ENCODE peak calls at places on chromosomes 12 and 14, in eight cellular contexts. F is GM13976, T is dorsolateral prefrontal cortex, P is lower leg skin, S is AG09319, R is cardiac muscle cell, Y is WERI-Rb-1, Q is mesothelial cell of epicardium. G is an unnamed sample.
A peak's percentile ranks its signal among the peaks of the same experiment; 100 is the strongest.

GRCh38 chr12:15770021-15770420 is 19.2 kb downstream of the EPS8 start:
- DNase-seq in F (no peak), T (no peak), P (no peak), S (no peak), R (no peak), Y (no peak), Q (no peak), G (no peak)

GRCh38 chr12:77214136-77214535 is 148.8 kb upstream of the E2F7 start:
- DNase-seq in F (no peak), T (no peak), P (no peak), S (no peak), R (no peak), Y (no peak), Q (no peak), G (no peak)

GRCh38 chr14:95225251-95225887 is 68.0 kb upstream of the DICER1 start:
- DNase-seq in F (no peak), T (no peak), P (peak; percentile 74), S (no peak), R (no peak), Y (no peak), Q (no peak), G (no peak)

GRCh38 chr14:90354551-90355298 is 23.0 kb upstream of the NRDE2 start:
- DNase-seq in F (no peak), T (no peak), P (no peak), S (no peak), R (peak; percentile 53), Y (no peak), Q (no peak), G (no peak)

GRCh38 chr12:66623455-66623854 is 55.4 kb downstream of the GRIP1 start:
- DNase-seq in F (no peak), T (no peak), P (no peak), S (no peak), R (no peak), Y (no peak), Q (no peak), G (no peak)

GRCh38 chr12:100767371-100767770 is 27.2 kb upstream of the ANO4 start:
- DNase-seq in F (no peak), T (no peak), P (no peak), S (no peak), R (no peak), Y (no peak), Q (no peak), G (no peak)

GRCh38 chr12:81167694-81168093 is 89.8 kb downstream of the ACSS3 start:
- DNase-seq in F (no peak), T (no peak), P (no peak), S (no peak), R (peak; percentile 50), Y (no peak), Q (no peak), G (no peak)

GRCh38 chr14:22458737-22459136 is 130.3 kb downstream of the DAD1 start:
- DNase-seq in F (no peak), T (no peak), P (no peak), S (no peak), R (no peak), Y (no peak), Q (no peak), G (no peak)

GRCh38 chr12:64171715-64172114 is 50.4 kb downstream of the KICS2 start:
- DNase-seq in F (no peak), T (no peak), P (no peak), S (no peak), R (peak; percentile 24), Y (no peak), Q (no peak), G (no peak)

GRCh38 chr14:86055512-86055911 is 525.6 kb downstream of the FLRT2 start:
- DNase-seq in F (no peak), T (no peak), P (no peak), S (no peak), R (peak; percentile 2), Y (peak; percentile 14), Q (no peak), G (no peak)

GRCh38 chr12:59115995-59116394 is 195.7 kb upstream of the LRIG3 start:
- DNase-seq in F (no peak), T (no peak), P (no peak), S (no peak), R (no peak), Y (no peak), Q (no peak), G (no peak)

GRCh38 chr12:119601877-119602536 is 8.4 kb downstream of the TMEM233 start:
- DNase-seq in F (no peak), T (no peak), P (no peak), S (no peak), R (no peak), Y (no peak), Q (no peak), G (no peak)

GRCh38 chr14:74085047-74085637 is 386 bp downstream of the LIN52 start:
- DNase-seq in F (peak; percentile 11), T (peak; percentile 35), P (peak; percentile 84), S (no peak), R (peak; percentile 21), Y (no peak), Q (no peak), G (peak; percentile 17)

GRCh38 chr12:79766705-79767464 is 76.1 kb upstream of the PAWR start:
- DNase-seq in F (no peak), T (no peak), P (no peak), S (no peak), R (no peak), Y (no peak), Q (no peak), G (no peak)

GRCh38 chr14:95993768-95994592 is 45.2 kb upstream of the C14orf132 start:
- DNase-seq in F (peak; percentile 41), T (no peak), P (no peak), S (peak; percentile 15), R (peak; percentile 67), Y (peak; percentile 28), Q (no peak), G (no peak)

GRCh38 chr12:43233861-43234260 is 318.1 kb downstream of the ADAMTS20 start:
- DNase-seq in F (no peak), T (no peak), P (no peak), S (no peak), R (no peak), Y (no peak), Q (no peak), G (no peak)

GRCh38 chr14:76133103-76133502 is 18.6 kb upstream of the GPATCH2L start:
- DNase-seq in F (peak; percentile 49), T (no peak), P (peak; percentile 57), S (no peak), R (peak; percentile 54), Y (no peak), Q (no peak), G (no peak)

GRCh38 chr12:25504744-25505143 is 48.3 kb downstream of the LMNTD1 start:
- DNase-seq in F (no peak), T (no peak), P (no peak), S (no peak), R (no peak), Y (no peak), Q (no peak), G (no peak)

GRCh38 chr12:34394211-34395055 is 372.1 kb downstream of the ALG10 start:
- DNase-seq in F (peak; percentile 11), T (peak; percentile 23), P (peak; percentile 53), S (no peak), R (no peak), Y (peak; percentile 1), Q (peak; percentile 7), G (peak; percentile 3)

GRCh38 chr12:84408936-84409335 is 503.7 kb downstream of the SLC6A15 start:
- DNase-seq in F (no peak), T (no peak), P (no peak), S (no peak), R (peak; percentile 29), Y (no peak), Q (no peak), G (no peak)

GRCh38 chr14:71062581-71063303 is 155.5 kb downstream of the PCNX1 start:
- DNase-seq in F (no peak), T (no peak), P (no peak), S (no peak), R (no peak), Y (no peak), Q (no peak), G (no peak)

DNA sequence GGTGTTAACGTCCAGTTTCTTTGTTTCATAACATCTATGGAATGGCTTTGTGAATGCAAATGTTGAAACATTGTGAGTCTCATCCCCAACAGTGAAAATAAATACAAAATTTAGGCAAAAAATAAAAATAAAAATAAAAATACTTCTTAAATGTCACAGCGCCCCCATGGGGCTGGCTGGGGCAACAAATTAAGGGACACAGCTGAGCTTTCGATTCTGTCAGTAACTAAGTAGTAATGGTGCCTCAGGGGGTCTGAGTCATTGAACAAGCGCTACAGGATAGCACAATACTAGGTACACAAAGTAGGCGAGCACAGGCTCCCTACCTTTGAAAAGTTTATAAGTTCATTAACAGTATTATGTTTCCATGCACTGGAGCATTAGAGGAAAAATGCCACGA is 667.3 kb downstream of the DIO2 start:
- DNase-seq in F (no peak), T (no peak), P (no peak), S (no peak), R (peak; percentile 32), Y (peak; percentile 22), Q (no peak), G (no peak)
- TF ChIP-seq CTCF in F (no peak), T (peak; percentile 31), P (no peak), S (no peak), R (peak; percentile 52), Y (peak; percentile 33), Q (peak; percentile 81), G (no peak)

GRCh38 chr12:133080619-133081407 is at the start of gene ZNF140:
- DNase-seq in F (peak; percentile 91), T (peak; percentile 99), P (peak; percentile 99), S (peak; percentile 92), R (peak; percentile 99), Y (peak; percentile 96), Q (peak; percentile 92), G (peak; percentile 95)
- TF ChIP-seq CTCF in F (no peak), T (no peak), P (no peak), S (peak; percentile 1), R (peak; percentile 18), Y (peak; percentile 16), Q (peak; percentile 51), G (no peak)

GRCh38 chr12:44885902-44886301 is 9.8 kb upstream of the NELL2 start:
- DNase-seq in F (no peak), T (no peak), P (no peak), S (no peak), R (no peak), Y (no peak), Q (no peak), G (no peak)
- TF ChIP-seq CTCF in F (no peak), T (no peak), P (no peak), S (no peak), R (no peak), Y (no peak), Q (no peak), G (no peak)

GRCh38 chr12:101769865-101770264 is 30.6 kb upstream of the SYCP3 start:
- DNase-seq in F (no peak), T (no peak), P (no peak), S (no peak), R (no peak), Y (no peak), Q (no peak), G (no peak)

GRCh38 chr12:101768781-101769180 is 29.5 kb upstream of the SYCP3 start:
- DNase-seq in F (no peak), T (no peak), P (no peak), S (no peak), R (no peak), Y (peak; percentile 33), Q (no peak), G (no peak)

GRCh38 chr12:101763246-101763931 is 24.1 kb upstream of the SYCP3 start:
- DNase-seq in F (no peak), T (no peak), P (no peak), S (no peak), R (no peak), Y (no peak), Q (no peak), G (no peak)

GRCh38 chr12:101764393-101764792 is 25.1 kb upstream of the SYCP3 start:
- DNase-seq in F (no peak), T (no peak), P (no peak), S (no peak), R (no peak), Y (no peak), Q (no peak), G (no peak)

GRCh38 chr12:101767537-101767936 is 28.3 kb upstream of the SYCP3 start:
- DNase-seq in F (no peak), T (no peak), P (no peak), S (no peak), R (no peak), Y (no peak), Q (no peak), G (no peak)
- TF ChIP-seq CTCF in F (no peak), T (no peak), P (no peak), S (no peak), R (no peak), Y (no peak), Q (no peak), G (no peak)